ENCODE peak calls at places on chromosomes 7 and 10, in six cellular contexts. X is fibroblast of lung, W is HL-60, M is testis, F is astrocyte, V is psoas muscle. O is an unnamed sample.

GRCh38 chr7:94028768-94029167 is 24.6 kb upstream of the BET1 start:
- DNase-seq in F (peak), X (peak), V (no peak), W (no peak), M (no peak), O (no peak)

GRCh38 chr10:100996678-100997363 is 2.8 kb upstream of the LZTS2 start:
- DNase-seq in M (peak), W (peak), F (no peak), V (no peak), X (no peak), O (no peak)

GRCh38 chr10:58754419-58755180 is 241.9 kb downstream of the BICC1 start:
- DNase-seq in M (no peak), X (no peak), W (no peak), V (no peak), F (no peak), O (no peak)

GRCh38 chr7:65233409-65234034 is 140.1 kb upstream of the ZNF92 start:
- DNase-seq in W (no peak), V (no peak), M (no peak), X (no peak), F (no peak), O (no peak)

GRCh38 chr10:110618206-110618605 is 25.9 kb upstream of the RBM20 start:
- DNase-seq in M (no peak), X (no peak), W (no peak), F (no peak), V (no peak), O (no peak)

GRCh38 chr7:157228864-157229422 is 90.2 kb downstream of the UBE3C start:
- DNase-seq in W (no peak), F (no peak), V (no peak), M (peak), X (peak), O (no peak)

GRCh38 chr10:8095962-8096361 is 41.5 kb downstream of the GATA3 start:
- DNase-seq in W (no peak), M (no peak), V (no peak), X (no peak), F (no peak), O (no peak)

GRCh38 chr10:21135396-21135973 is 238.4 kb upstream of the NEBL start:
- DNase-seq in X (no peak), W (no peak), F (no peak), V (no peak), M (no peak), O (no peak)

GRCh38 chr7:81470084-81470723 is 299.6 kb downstream of the HGF start:
- DNase-seq in V (peak), X (peak), F (peak), W (no peak), M (peak), O (no peak)

DNA sequence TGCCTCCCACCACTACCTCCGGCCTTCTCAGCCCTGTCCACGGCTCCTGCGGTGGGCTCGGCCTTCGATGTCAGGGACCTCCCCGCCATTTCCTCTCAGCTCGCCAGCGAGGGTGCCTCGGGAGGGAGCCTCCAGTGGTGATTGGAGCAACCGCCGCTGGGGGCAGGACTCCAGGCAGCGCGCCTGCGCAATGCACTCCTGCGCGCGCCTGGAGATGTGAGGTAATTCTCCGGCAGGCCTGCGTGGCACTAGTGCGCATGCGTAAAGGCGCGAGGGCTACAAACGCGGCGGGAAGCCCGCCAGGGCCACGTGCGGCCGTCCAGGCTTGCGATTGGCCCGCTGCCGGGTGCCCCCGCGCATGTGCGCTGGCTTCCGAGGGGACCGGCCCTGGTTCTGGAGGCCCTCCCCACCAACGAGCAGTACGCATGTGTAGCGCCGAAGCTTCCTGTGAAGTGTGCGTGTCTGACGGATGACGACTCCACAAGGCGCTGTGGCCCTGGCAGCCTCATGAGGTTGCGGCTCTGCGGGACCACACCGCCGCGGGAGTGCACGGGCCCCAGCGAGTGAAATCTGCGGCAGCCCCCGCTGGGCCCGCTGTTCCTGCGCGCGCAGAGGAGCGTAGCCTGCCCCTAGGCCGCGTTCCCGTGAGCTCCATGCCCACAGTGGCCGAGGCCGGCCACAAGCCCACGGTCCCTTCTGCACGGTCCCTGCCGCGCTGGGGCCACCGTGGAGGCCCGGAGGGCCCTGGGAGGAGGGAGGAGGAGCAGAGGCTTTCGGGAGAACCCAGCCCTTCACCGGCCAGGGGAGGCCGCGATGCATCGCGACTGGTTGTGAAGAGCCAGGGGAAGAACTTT is at the start of gene SYCE1:
- DNase-seq in W (no peak), X (no peak), M (peak), V (peak), F (no peak), O (no peak)
- TF ChIP-seq CTCF in W (no peak), X (no peak), M (no peak), V (no peak), F (no peak), O (no peak)

GRCh38 chr10:72276421-72277339 is 3.0 kb downstream of the DDIT4 start:
- DNase-seq in F (no peak), V (peak), M (no peak), X (peak), W (no peak), O (no peak)
- H3K4me3 ChIP-seq in F (no peak), V (peak), M (peak), X (peak), W (no peak), O (peak)

DNA sequence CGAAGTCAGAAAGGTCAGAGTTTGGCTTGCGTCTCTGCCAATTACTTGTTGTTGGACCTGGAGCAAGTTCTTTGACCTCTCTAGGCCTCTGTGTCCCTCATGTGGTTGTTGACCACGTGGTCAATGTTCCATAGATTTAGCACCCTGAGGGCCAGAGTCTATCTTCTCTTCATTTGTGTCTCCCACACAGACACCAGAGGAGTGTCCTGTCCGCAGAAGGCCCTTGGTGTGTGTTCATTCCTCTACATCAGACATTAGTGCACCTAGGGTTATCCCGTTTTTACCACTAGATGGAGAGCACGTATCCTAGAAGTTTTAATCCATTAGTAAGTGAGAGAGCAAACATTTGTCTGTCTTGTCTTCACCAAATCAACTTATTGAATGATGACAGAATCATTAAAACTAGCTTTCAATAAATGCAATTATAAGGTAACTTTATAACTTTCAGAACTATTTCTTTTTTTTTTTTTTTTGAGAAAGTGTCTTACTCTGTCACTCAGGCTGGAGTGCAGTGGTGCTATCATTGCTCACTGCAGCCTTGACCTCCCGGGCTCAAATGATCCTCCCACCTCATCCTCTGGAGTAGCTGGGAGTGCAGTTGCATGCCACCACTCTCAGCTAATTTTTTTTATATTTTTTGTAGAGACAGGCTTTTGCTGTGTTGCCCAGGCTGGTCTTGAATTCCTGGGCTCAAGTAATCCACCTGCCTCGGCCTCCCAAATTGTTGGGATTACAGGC is 122.5 kb upstream of the ANKRD1 start:
- DNase-seq in V (no peak), F (no peak), X (peak), M (peak), W (no peak), O (no peak)
- TF ChIP-seq CTCF in V (peak), F (peak), X (peak), M (peak), W (peak), O (peak)

DNA sequence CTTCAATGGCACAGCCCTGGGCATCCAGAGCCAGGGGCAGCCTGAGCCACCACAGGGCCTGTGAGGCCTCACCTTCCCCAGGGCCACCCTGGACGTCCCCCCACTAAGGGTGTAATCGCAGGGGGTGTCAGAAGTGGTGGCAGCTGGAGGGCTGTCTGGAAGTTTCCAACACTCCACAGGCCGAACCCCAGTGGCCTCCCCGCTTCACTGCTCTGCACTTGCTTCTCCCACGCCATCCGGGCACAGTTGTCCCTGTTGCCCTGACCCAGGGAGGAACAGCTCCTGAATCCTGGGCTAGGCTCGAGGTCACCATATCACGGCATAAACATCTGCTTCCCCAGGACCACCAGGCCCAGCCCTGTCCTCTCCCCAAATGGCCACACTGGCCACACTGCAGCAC is 276.6 kb downstream of the MAD1L1 start:
- DNase-seq in X (no peak), W (no peak), V (no peak), F (no peak), M (no peak), O (no peak)
- H3K4me3 ChIP-seq in X (no peak), W (no peak), V (no peak), F (no peak), M (no peak), O (no peak)

GRCh38 chr10:61751599-61751998 is 88.9 kb downstream of the CABCOCO1 start:
- DNase-seq in F (no peak), X (no peak), M (no peak), V (no peak), W (no peak), O (no peak)

GRCh38 chr10:61744469-61744868 is 81.7 kb downstream of the CABCOCO1 start:
- DNase-seq in F (no peak), V (no peak), M (no peak), X (no peak), W (peak), O (no peak)

GRCh38 chr10:61749271-61749670 is 86.5 kb downstream of the CABCOCO1 start:
- DNase-seq in M (no peak), F (no peak), V (no peak), W (no peak), X (peak), O (no peak)

GRCh38 chr10:61750943-61751471 is 88.3 kb downstream of the CABCOCO1 start:
- DNase-seq in M (peak), V (peak), X (peak), F (peak), W (peak), O (no peak)

DNA sequence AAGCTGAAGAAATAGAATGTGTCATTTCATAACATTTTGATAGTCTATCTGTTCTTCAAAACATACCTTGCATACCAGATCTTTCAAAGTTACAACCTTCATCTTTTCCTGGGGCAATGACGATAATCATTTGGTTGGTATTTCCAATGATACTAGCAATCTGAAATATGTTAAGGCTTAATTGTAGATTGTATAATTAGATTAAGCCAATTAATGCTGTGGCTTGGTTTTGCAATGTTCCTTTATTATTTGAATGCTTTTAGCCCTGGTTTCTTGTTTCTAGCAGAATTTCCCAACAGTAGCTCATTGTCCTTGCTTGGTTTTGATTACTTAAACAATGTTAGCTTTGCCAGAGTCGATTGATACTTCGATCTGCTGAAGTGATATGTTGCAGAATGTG is 84.6 kb downstream of the CABCOCO1 start:
- DNase-seq in X (no peak), F (peak), M (no peak), V (no peak), W (no peak), O (no peak)
- TF ChIP-seq CTCF in X (no peak), F (no peak), M (no peak), V (no peak), W (no peak), O (no peak)

GRCh38 chr7:128458956-128459355 is 3.3 kb downstream of the HILPDA start:
- DNase-seq in V (no peak), W (no peak), X (peak), M (no peak), F (no peak), O (no peak)
- H3K4me3 ChIP-seq in V (no peak), W (no peak), X (no peak), M (no peak), F (no peak), O (no peak)

DNA sequence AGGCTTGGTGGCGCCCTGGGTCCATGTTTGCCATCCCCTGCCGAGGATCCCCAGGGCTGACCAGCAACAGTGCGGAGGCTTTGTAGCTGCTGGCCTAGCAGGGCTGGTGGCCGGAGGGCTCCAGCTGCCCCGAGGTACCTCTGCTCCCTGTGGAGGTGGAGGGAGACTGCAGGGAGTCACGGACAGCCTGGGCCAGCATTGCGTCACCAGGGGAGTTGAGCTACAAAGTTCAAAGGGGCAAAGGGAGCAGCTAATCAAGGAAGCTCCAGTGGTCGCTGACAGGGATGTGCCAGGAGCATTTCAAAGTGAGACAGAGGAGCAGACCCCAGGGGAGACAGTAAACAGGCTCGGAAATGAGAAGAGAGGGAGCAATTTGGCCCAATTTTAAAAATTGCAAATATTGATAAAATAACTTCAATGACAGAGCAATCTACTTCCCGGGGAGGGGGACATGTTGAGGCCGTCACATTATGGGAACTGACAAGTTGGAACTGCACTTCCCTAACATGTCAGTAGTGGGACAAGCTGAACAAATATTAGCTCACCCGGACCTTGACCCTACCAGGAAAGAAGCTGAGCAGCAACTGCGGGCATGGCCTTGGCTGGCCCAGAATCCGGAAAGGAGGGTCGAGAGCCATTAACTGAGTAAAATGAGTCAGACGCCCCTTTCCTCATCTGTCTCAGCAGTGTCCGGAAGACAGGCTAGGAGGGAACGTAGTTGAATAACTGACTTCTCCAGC is 39.4 kb downstream of the BTBD16 start:
- DNase-seq in W (no peak), X (no peak), F (peak), M (no peak), V (no peak), O (no peak)
- TF ChIP-seq CTCF in W (no peak), X (no peak), F (no peak), M (no peak), V (no peak), O (no peak)

GRCh38 chr10:5447071-5447470 is 34.7 kb downstream of the NET1 start:
- DNase-seq in X (peak), F (peak), V (no peak), M (no peak), W (no peak), O (no peak)
- H3K4me3 ChIP-seq in X (peak), F (peak), V (peak), M (peak), W (no peak), O (peak)